ENCODE peak calls at places on chromosomes 3 and 15, in six cellular contexts. S is iPS-NIHi11, P is SK-N-DZ, U is T-cell, R is AG08395, W is H9. J is an unnamed sample.
A peak's percentile ranks its signal among the peaks of the same experiment; 100 is the strongest.

GRCh38 chr15:72229076-72229946 is 1.7 kb downstream of the PKM start:
- DNase-seq in S (no peak), P (no peak), U (peak; percentile 49), R (peak; percentile 21), W (no peak), J (no peak)

GRCh38 chr15:64279131-64279530 is 76.8 kb downstream of the CSNK1G1 start:
- DNase-seq in S (no peak), P (no peak), U (no peak), R (no peak), W (no peak), J (no peak)

GRCh38 chr3:155219106-155219505 is 74.4 kb downstream of the STRIT1 start:
- DNase-seq in S (no peak), P (no peak), U (no peak), R (no peak), W (no peak), J (no peak)

GRCh38 chr3:174253940-174254339 is 605.2 kb upstream of the NAALADL2 start:
- DNase-seq in S (no peak), P (no peak), U (no peak), R (no peak), W (no peak), J (no peak)

GRCh38 chr15:86255247-86255646 is 175.6 kb downstream of the AGBL1 start:
- DNase-seq in S (no peak), P (no peak), U (no peak), R (no peak), W (no peak), J (no peak)

GRCh38 chr15:99085413-99086326 is 19.2 kb upstream of the SYNM start:
- DNase-seq in S (no peak), P (no peak), U (no peak), R (peak; percentile 68), W (no peak), J (peak; percentile 21)

GRCh38 chr3:127083778-127084355 is 101.0 kb downstream of the PLXNA1 start:
- DNase-seq in S (no peak), P (no peak), U (no peak), R (no peak), W (no peak), J (no peak)

GRCh38 chr3:178849220-178849910 is 222.2 kb downstream of the ZMAT3 start:
- DNase-seq in S (no peak), P (no peak), U (no peak), R (no peak), W (no peak), J (no peak)

GRCh38 chr15:69380100-69380725 is 33.9 kb upstream of the KIF23 start:
- DNase-seq in S (peak; percentile 68), P (peak; percentile 54), U (no peak), R (no peak), W (peak; percentile 73), J (peak; percentile 59)

GRCh38 chr3:5463986-5464385 is 276.5 kb downstream of the EDEM1 start:
- DNase-seq in S (no peak), P (no peak), U (no peak), R (no peak), W (no peak), J (no peak)

GRCh38 chr15:95287774-95288173 is 1042.7 kb upstream of the NR2F2 start:
- DNase-seq in S (no peak), P (no peak), U (no peak), R (no peak), W (no peak), J (no peak)

GRCh38 chr3:133941390-133941789 is 45.7 kb upstream of the RAB6B start:
- DNase-seq in S (peak; percentile 77), P (no peak), U (no peak), R (peak; percentile 61), W (peak; percentile 41), J (peak; percentile 36)

GRCh38 chr3:11136871-11137626 is 17.2 kb upstream of the HRH1 start:
- DNase-seq in S (peak; percentile 89), P (no peak), U (no peak), R (peak; percentile 97), W (peak; percentile 52), J (peak; percentile 84)

GRCh38 chr15:68378595-68378994 is 53.4 kb downstream of the ITGA11 start:
- DNase-seq in S (no peak), P (no peak), U (no peak), R (no peak), W (no peak), J (peak; percentile 21)

GRCh38 chr15:68578960-68579935 is at the start of gene CORO2B:
- DNase-seq in S (peak; percentile 78), P (no peak), U (no peak), R (peak; percentile 52), W (peak; percentile 61), J (peak; percentile 79)

GRCh38 chr3:89172150-89172549 is 64.7 kb downstream of the EPHA3 start:
- DNase-seq in S (peak; percentile 6), P (no peak), U (no peak), R (no peak), W (no peak), J (no peak)

GRCh38 chr15:81029416-81030367 is 29.0 kb downstream of the TLNRD1 start:
- DNase-seq in S (no peak), P (no peak), U (no peak), R (peak; percentile 10), W (no peak), J (no peak)

GRCh38 chr3:78887029-78887428 is 880.8 kb downstream of the ROBO1 start:
- DNase-seq in S (no peak), P (no peak), U (no peak), R (peak; percentile 52), W (no peak), J (peak; percentile 60)

GRCh38 chr3:56484096-56484495 is 15.8 kb upstream of the ERC2 start:
- DNase-seq in S (no peak), P (peak; percentile 3), U (no peak), R (no peak), W (no peak), J (no peak)

GRCh38 chr15:49769225-49769624 is 148.4 kb downstream of the DTWD1 start:
- DNase-seq in S (no peak), P (no peak), U (no peak), R (no peak), W (no peak), J (no peak)

GRCh38 chr3:52440671-52441070 is 4.2 kb downstream of the SEMA3G start:
- DNase-seq in S (no peak), P (no peak), U (no peak), R (no peak), W (no peak), J (peak; percentile 41)

GRCh38 chr3:110526732-110527727 is 544.6 kb upstream of the NECTIN3 start:
- DNase-seq in S (peak; percentile 19), P (no peak), U (no peak), R (peak; percentile 69), W (no peak), J (peak; percentile 81)

GRCh38 chr15:77867266-77868047 is 210.1 kb downstream of the TBC1D2B start:
- DNase-seq in S (no peak), P (no peak), U (no peak), R (no peak), W (peak; percentile 19), J (peak; percentile 25)

GRCh38 chr3:171320721-171321120 is 139.5 kb downstream of the TNIK start:
- DNase-seq in S (no peak), P (peak; percentile 35), U (no peak), R (no peak), W (no peak), J (no peak)

GRCh38 chr3:152444029-152444641 is 175.4 kb downstream of the MBNL1 start:
- DNase-seq in S (no peak), P (peak; percentile 53), U (no peak), R (peak; percentile 35), W (no peak), J (no peak)